ENCODE peak calls at places on chromosomes 1 and 21, in four cellular contexts. V, R, D and T are unnamed samples.
A peak's percentile ranks its signal among the peaks of the same experiment; 100 is the strongest.

GRCh38 chr1:43366601-43367025 is 1.2 kb downstream of the ELOVL1 start:
- DNase-seq in D (no peak), V (no peak), R (no peak), T (no peak)

GRCh38 chr1:14968251-14968812 is 185.2 kb upstream of the TMEM51 start:
- DNase-seq in D (no peak), R (no peak), V (no peak), T (no peak)

GRCh38 chr1:178942285-178943218 is 71.7 kb upstream of the ANGPTL1 start:
- DNase-seq in V (no peak), D (no peak), R (no peak), T (no peak)

GRCh38 chr21:42567861-42568260 is 54.2 kb downstream of the SLC37A1 start:
- DNase-seq in R (no peak), V (no peak), D (no peak), T (no peak)

GRCh38 chr1:183633676-183634343 is 1.8 kb downstream of the ARPC5 start:
- DNase-seq in D (peak; percentile 73), V (peak; percentile 73), R (peak; percentile 89), T (peak; percentile 54)

GRCh38 chr1:36522461-36523229 is 39.9 kb upstream of the CSF3R start:
- DNase-seq in V (no peak), D (no peak), R (no peak), T (no peak)

GRCh38 chr1:8061210-8061609 is 35.1 kb upstream of the ERRFI1 start:
- DNase-seq in D (no peak), V (no peak), R (peak; percentile 77), T (no peak)

GRCh38 chr1:107668762-107669161 is 296.2 kb downstream of the VAV3 start:
- DNase-seq in V (no peak), D (no peak), R (no peak), T (no peak)

GRCh38 chr21:14956826-14957225 is 108.0 kb downstream of the NRIP1 start:
- DNase-seq in D (no peak), V (no peak), R (no peak), T (no peak)

GRCh38 chr1:204267191-204267601 is 53.4 kb upstream of the GOLT1A start:
- DNase-seq in D (no peak), V (no peak), R (no peak), T (no peak)

GRCh38 chr1:89022167-89022959 is at the start of gene GBP3:
- DNase-seq in V (no peak), R (no peak), D (peak; percentile 33), T (no peak)

GRCh38 chr1:98331232-98331631 is 330.3 kb upstream of the SNX7 start:
- DNase-seq in D (no peak), V (no peak), R (no peak), T (no peak)

GRCh38 chr1:60504206-60504868 is 430.8 kb upstream of the C1orf87 start:
- DNase-seq in D (no peak), R (no peak), V (no peak), T (no peak)

GRCh38 chr1:110880708-110881374 is 7.9 kb downstream of the CD53 start:
- DNase-seq in R (no peak), V (peak; percentile 90), D (no peak), T (no peak)

GRCh38 chr1:204410764-204411450 is 710 bp downstream of the PPP1R15B start:
- DNase-seq in R (no peak), D (no peak), V (peak; percentile 60), T (no peak)

GRCh38 chr1:119773711-119774241 is 5.1 kb upstream of the HMGCS2 start:
- DNase-seq in R (no peak), D (no peak), V (no peak), T (no peak)

GRCh38 chr1:52631759-52632331 is 1.1 kb upstream of the SHISAL2A start:
- DNase-seq in D (no peak), V (peak; percentile 44), R (no peak), T (no peak)

GRCh38 chr1:52635321-52636089 is 2.5 kb downstream of the SHISAL2A start:
- DNase-seq in V (no peak), R (no peak), D (no peak), T (no peak)

GRCh38 chr1:52632732-52633290 is at the start of gene SHISAL2A:
- DNase-seq in D (no peak), V (no peak), R (no peak), T (no peak)

GRCh38 chr1:52633291-52633754 is 355 bp downstream of the SHISAL2A start:
- DNase-seq in D (no peak), V (no peak), R (no peak), T (no peak)

GRCh38 chr1:52634111-52634510 is 1.1 kb downstream of the SHISAL2A start:
- DNase-seq in D (no peak), V (no peak), R (no peak), T (no peak)
- TF ChIP-seq TARDBP in D (no peak), V (no peak), R (no peak), T (no peak)

DNA sequence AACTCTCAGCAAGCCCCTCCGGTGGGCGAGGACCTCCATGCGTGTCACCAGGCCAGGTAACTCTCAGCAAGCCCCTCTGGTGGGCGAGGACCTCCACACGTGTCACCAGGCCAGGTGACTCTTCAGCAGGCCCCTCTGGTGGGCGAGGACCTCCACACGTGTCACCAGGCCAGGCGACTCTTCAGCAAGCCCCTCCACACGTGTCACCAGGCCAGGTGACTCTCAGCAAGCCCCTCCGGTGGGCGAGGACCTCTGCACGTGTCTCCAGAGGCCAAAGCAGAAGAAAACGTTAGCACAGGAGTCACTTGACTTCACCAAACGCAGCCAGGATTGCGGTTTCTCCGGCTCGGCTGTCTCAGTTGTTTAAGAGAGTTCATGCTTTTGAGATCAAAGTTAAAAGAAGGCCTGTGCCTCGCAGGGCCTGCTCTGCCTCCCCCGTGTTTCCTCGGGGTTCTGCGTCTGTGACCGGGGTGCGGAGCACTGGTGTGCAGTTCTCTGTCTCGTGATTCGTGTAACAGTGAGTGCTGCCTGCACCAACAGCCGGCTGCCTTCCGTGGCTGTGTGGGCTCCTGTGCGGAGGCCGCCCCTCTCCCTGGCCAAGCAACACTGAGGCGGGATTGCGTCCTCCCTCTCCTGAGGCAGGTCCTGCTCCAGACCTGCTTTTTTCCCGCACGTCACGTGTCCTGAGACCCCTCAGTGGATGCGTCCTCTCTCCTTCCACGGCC is 56.6 kb downstream of the PRKCZ start:
- DNase-seq in D (no peak), V (no peak), R (no peak), T (no peak)
- TF ChIP-seq BHLHE40 in D (no peak), V (no peak), R (no peak), T (no peak)

GRCh38 chr1:26574690-26575349 is 45.3 kb downstream of the RPS6KA1 start:
- DNase-seq in R (no peak), D (no peak), V (no peak), T (no peak)
- TF ChIP-seq TARDBP in R (no peak), D (no peak), V (no peak), T (no peak)

GRCh38 chr1:20589331-20590312 is 725 bp downstream of the CDA start:
- DNase-seq in V (peak; percentile 22), D (no peak), R (no peak), T (peak; percentile 42)
- TF ChIP-seq BHLHE40 in V (no peak), D (no peak), R (no peak), T (no peak)

DNA sequence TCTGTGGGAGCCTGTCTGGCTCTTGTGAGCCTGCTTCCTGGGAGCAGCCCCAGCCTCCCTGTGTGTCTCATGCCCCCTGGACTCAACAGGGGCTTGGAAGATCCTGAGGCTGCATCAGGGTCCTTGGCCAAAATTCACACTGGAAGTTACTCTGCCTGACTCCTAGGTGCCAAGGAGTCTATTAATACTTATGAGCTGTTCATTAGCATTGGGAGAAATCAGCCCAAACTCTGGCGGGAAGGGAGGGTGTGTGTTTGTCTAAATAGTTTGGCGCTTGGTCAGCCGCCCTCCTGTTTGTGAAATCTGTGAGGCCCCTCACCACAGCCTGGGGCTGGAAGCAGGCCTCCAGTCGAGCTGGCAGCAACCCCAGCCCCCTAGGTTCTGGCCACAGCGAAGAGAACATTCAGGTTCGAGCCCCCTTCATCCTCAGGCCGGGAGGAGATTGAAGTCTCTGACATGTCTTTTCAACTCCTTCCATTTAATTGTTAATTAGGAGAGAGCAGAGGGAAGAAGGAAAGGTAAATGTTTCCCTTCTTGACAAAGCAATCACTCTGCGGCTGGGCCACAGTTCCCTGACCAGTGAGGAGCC is 82.1 kb upstream of the F3 start:
- DNase-seq in R (no peak), D (no peak), V (no peak), T (no peak)
- TF ChIP-seq TARDBP in R (no peak), D (no peak), V (no peak), T (no peak)

GRCh38 chr1:99660496-99660895 is 14.6 kb downstream of the PALMD start:
- DNase-seq in V (no peak), D (no peak), R (no peak), T (no peak)

GRCh38 chr1:99665212-99665611 is 19.3 kb downstream of the PALMD start:
- DNase-seq in R (no peak), V (no peak), D (no peak), T (no peak)

GRCh38 chr1:99663501-99663900 is 17.6 kb downstream of the PALMD start:
- DNase-seq in V (no peak), D (no peak), R (no peak), T (no peak)

GRCh38 chr1:99661780-99662179 is 15.9 kb downstream of the PALMD start:
- DNase-seq in D (no peak), R (no peak), V (no peak), T (no peak)

GRCh38 chr1:99662581-99663208 is 16.8 kb downstream of the PALMD start:
- DNase-seq in V (no peak), R (no peak), D (no peak), T (no peak)
- TF ChIP-seq BHLHE40 in V (no peak), R (no peak), D (no peak), T (no peak)

DNA sequence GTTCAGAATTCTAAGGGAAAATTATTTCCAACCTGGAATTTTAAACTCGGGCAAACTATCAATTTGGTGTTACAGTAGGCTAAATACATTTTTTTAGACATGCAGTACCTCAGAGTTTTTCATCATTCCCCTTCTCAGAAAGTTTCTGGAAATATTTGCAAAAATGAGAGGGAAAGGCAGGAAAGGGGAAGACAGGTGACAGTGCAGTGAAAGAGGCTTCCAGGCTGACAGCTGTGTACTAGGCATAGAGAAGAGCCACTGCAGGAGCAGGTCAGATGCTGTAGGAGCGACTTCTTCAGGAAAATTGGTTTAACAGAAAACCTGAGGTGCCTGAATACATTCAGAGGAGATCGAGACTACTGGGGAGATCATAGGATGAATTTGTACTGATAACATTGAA is 19.9 kb downstream of the CERS2 start:
- DNase-seq in V (no peak), D (no peak), R (no peak), T (no peak)
- TF ChIP-seq TARDBP in V (no peak), D (no peak), R (no peak), T (no peak)

DNA sequence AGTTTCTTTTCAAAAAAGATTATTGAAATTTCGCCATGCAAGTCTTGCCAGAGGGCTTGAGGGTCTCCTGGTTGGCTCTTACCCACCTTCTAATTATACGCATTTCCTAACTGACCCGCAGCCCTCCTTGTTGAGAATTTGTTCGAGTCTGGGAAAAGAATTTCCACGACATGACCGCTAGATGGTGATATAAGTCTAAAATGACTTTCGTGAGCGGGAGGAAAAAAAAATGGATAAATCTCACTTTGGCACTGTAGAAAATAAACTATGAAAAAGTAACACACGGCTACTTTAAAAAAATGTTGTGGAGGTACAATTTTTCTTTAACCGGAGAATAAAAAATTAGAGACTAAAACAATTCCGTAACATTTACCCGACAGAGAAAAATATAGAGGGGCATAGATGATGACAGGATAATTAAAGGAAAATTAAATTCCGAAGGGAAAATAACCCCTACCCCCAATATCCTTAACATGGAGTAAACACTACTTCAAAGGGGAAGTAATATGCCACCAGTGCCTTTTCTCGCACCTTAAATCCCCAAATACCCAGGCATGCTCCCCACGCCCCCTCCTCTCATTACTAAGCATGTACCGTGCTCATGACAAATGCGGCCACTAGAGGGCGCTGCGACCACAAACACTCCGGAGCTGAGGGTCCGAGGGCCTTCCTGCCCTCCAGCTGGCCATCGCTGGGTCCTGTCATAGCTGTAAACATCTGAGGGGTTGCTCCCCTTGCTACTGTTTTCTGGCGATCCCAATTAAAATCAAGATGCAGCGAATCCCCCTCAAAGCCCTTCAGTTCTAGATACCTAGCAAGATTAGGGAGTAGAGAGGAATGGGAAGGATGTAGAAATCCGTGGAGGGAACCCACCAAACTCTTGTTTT is 266.9 kb downstream of the ASTN1 start:
- DNase-seq in D (no peak), V (peak; percentile 82), R (peak; percentile 56), T (peak; percentile 81)
- TF ChIP-seq BHLHE40 in D (no peak), V (peak; percentile 15), R (no peak), T (no peak)